ENCODE peak calls at places on chromosome 19, in nine cellular contexts. One of them, this sample, is unnamed.

GRCh38 chr19:9741476-9742171 is 26.9 kb downstream of the ZNF846 start:
- DNase-seq in NB4: no peak
- DNase-seq in tibial nerve: no peak
- DNase-seq in heart left ventricle: no peak
- DNase-seq in ovary: no peak
- DNase-seq in lower leg skin: no peak
- DNase-seq in gastrocnemius medialis: no peak
- DNase-seq in GM12878: no peak
- DNase-seq in breast epithelium: no peak
- DNase-seq in this sample: no peak

GRCh38 chr19:4914736-4915501 is 5.6 kb downstream of the UHRF1 start:
- DNase-seq in gastrocnemius medialis: no peak
- DNase-seq in GM12878: no peak
- DNase-seq in tibial nerve: peak; percentile 25
- DNase-seq in NB4: no peak
- DNase-seq in lower leg skin: peak; percentile 90
- DNase-seq in heart left ventricle: no peak
- DNase-seq in breast epithelium: peak; percentile 59
- DNase-seq in ovary: no peak
- DNase-seq in this sample: peak; percentile 86

GRCh38 chr19:18775586-18776287 is 15.4 kb downstream of the COMP start:
- DNase-seq in gastrocnemius medialis: no peak
- DNase-seq in NB4: no peak
- DNase-seq in tibial nerve: no peak
- DNase-seq in GM12878: no peak
- DNase-seq in heart left ventricle: no peak
- DNase-seq in breast epithelium: no peak
- DNase-seq in ovary: no peak
- DNase-seq in lower leg skin: no peak
- DNase-seq in this sample: peak; percentile 89

GRCh38 chr19:51368366-51369282 is at the start of gene CLDND2:
- DNase-seq in breast epithelium: no peak
- DNase-seq in tibial nerve: no peak
- DNase-seq in heart left ventricle: no peak
- DNase-seq in gastrocnemius medialis: no peak
- DNase-seq in lower leg skin: no peak
- DNase-seq in NB4: peak; percentile 86
- DNase-seq in GM12878: no peak
- DNase-seq in ovary: no peak
- DNase-seq in this sample: no peak

GRCh38 chr19:20247016-20247683 is 80.1 kb downstream of the ZNF486 start:
- DNase-seq in GM12878: no peak
- DNase-seq in tibial nerve: no peak
- DNase-seq in ovary: peak; percentile 52
- DNase-seq in gastrocnemius medialis: no peak
- DNase-seq in breast epithelium: no peak
- DNase-seq in heart left ventricle: no peak
- DNase-seq in lower leg skin: no peak
- DNase-seq in NB4: peak; percentile 48
- DNase-seq in this sample: no peak

GRCh38 chr19:5953680-5954213 is 24.2 kb downstream of the RANBP3 start:
- DNase-seq in tibial nerve: no peak
- DNase-seq in heart left ventricle: no peak
- DNase-seq in ovary: no peak
- DNase-seq in breast epithelium: no peak
- DNase-seq in lower leg skin: no peak
- DNase-seq in GM12878: no peak
- DNase-seq in NB4: no peak
- DNase-seq in gastrocnemius medialis: no peak
- DNase-seq in this sample: no peak

GRCh38 chr19:31127132-31127967 is 221.9 kb downstream of the TSHZ3 start:
- DNase-seq in ovary: peak; percentile 36
- DNase-seq in gastrocnemius medialis: no peak
- DNase-seq in breast epithelium: no peak
- DNase-seq in NB4: no peak
- DNase-seq in lower leg skin: no peak
- DNase-seq in heart left ventricle: no peak
- DNase-seq in GM12878: no peak
- DNase-seq in tibial nerve: no peak
- DNase-seq in this sample: peak; percentile 86

GRCh38 chr19:48674921-48675824 is 2.4 kb upstream of the NTN5 start:
- DNase-seq in tibial nerve: peak; percentile 93
- DNase-seq in lower leg skin: peak; percentile 94
- DNase-seq in breast epithelium: peak; percentile 80
- DNase-seq in ovary: peak; percentile 82
- DNase-seq in NB4: peak; percentile 97
- DNase-seq in GM12878: no peak
- DNase-seq in heart left ventricle: peak; percentile 87
- DNase-seq in gastrocnemius medialis: peak; percentile 78
- DNase-seq in this sample: peak; percentile 85

GRCh38 chr19:52621376-52621775 is 16.8 kb downstream of the ZNF83 start:
- DNase-seq in lower leg skin: peak; percentile 7
- DNase-seq in tibial nerve: no peak
- DNase-seq in gastrocnemius medialis: no peak
- DNase-seq in ovary: no peak
- DNase-seq in GM12878: no peak
- DNase-seq in breast epithelium: no peak
- DNase-seq in heart left ventricle: no peak
- DNase-seq in NB4: no peak
- DNase-seq in this sample: no peak

GRCh38 chr19:40177286-40178070 is 13.7 kb upstream of the MAP3K10 start:
- DNase-seq in heart left ventricle: no peak
- DNase-seq in gastrocnemius medialis: no peak
- DNase-seq in ovary: no peak
- DNase-seq in GM12878: no peak
- DNase-seq in tibial nerve: no peak
- DNase-seq in NB4: no peak
- DNase-seq in lower leg skin: no peak
- DNase-seq in breast epithelium: no peak
- DNase-seq in this sample: no peak

GRCh38 chr19:51417107-51417806 is at the start of gene SIGLEC10:
- DNase-seq in breast epithelium: no peak
- DNase-seq in gastrocnemius medialis: no peak
- DNase-seq in GM12878: no peak
- DNase-seq in heart left ventricle: peak; percentile 41
- DNase-seq in lower leg skin: peak; percentile 85
- DNase-seq in NB4: peak; percentile 93
- DNase-seq in tibial nerve: no peak
- DNase-seq in ovary: no peak
- DNase-seq in this sample: peak; percentile 22

GRCh38 chr19:44757735-44758505 is 9.4 kb downstream of the BCL3 start:
- DNase-seq in lower leg skin: no peak
- DNase-seq in breast epithelium: no peak
- DNase-seq in gastrocnemius medialis: peak; percentile 70
- DNase-seq in GM12878: no peak
- DNase-seq in NB4: no peak
- DNase-seq in heart left ventricle: peak; percentile 92
- DNase-seq in tibial nerve: peak; percentile 62
- DNase-seq in ovary: peak; percentile 67
- DNase-seq in this sample: no peak

GRCh38 chr19:53912653-53913052 is 3.6 kb downstream of the CACNG7 start:
- DNase-seq in breast epithelium: no peak
- DNase-seq in NB4: peak; percentile 28
- DNase-seq in lower leg skin: no peak
- DNase-seq in tibial nerve: no peak
- DNase-seq in gastrocnemius medialis: no peak
- DNase-seq in ovary: no peak
- DNase-seq in heart left ventricle: no peak
- DNase-seq in GM12878: no peak
- DNase-seq in this sample: peak; percentile 70

GRCh38 chr19:55467236-55468053 is 2.9 kb upstream of the C19orf85 start:
- DNase-seq in lower leg skin: no peak
- DNase-seq in GM12878: no peak
- DNase-seq in NB4: peak; percentile 45
- DNase-seq in ovary: peak; percentile 70
- DNase-seq in heart left ventricle: peak; percentile 74
- DNase-seq in gastrocnemius medialis: no peak
- DNase-seq in breast epithelium: no peak
- DNase-seq in tibial nerve: peak; percentile 72
- DNase-seq in this sample: peak; percentile 93

GRCh38 chr19:2261438-2262172 is 5.4 kb upstream of the JSRP1 start:
- DNase-seq in ovary: no peak
- DNase-seq in gastrocnemius medialis: no peak
- DNase-seq in heart left ventricle: no peak
- DNase-seq in NB4: peak; percentile 64
- DNase-seq in GM12878: no peak
- DNase-seq in tibial nerve: peak; percentile 43
- DNase-seq in breast epithelium: no peak
- DNase-seq in lower leg skin: no peak
- DNase-seq in this sample: no peak

GRCh38 chr19:47267350-47267759 is 7.3 kb upstream of the INAFM1 start:
- DNase-seq in lower leg skin: no peak
- DNase-seq in heart left ventricle: no peak
- DNase-seq in NB4: no peak
- DNase-seq in ovary: no peak
- DNase-seq in tibial nerve: no peak
- DNase-seq in breast epithelium: no peak
- DNase-seq in GM12878: no peak
- DNase-seq in gastrocnemius medialis: peak; percentile 72
- DNase-seq in this sample: no peak
- TF ChIP-seq POLR2A in lower leg skin: no peak
- TF ChIP-seq POLR2A in heart left ventricle: no peak
- TF ChIP-seq POLR2A in NB4: no peak
- TF ChIP-seq POLR2A in ovary: no peak
- TF ChIP-seq POLR2A in tibial nerve: no peak
- TF ChIP-seq POLR2A in breast epithelium: no peak
- TF ChIP-seq POLR2A in GM12878: peak; percentile 12
- TF ChIP-seq POLR2A in gastrocnemius medialis: no peak
- TF ChIP-seq POLR2A in this sample: no peak

GRCh38 chr19:36687214-36688056 is at the start of gene ZNF567:
- DNase-seq in gastrocnemius medialis: peak; percentile 96
- DNase-seq in lower leg skin: peak; percentile 99
- DNase-seq in NB4: peak; percentile 92
- DNase-seq in breast epithelium: peak; percentile 97
- DNase-seq in ovary: peak; percentile 96
- DNase-seq in heart left ventricle: peak; percentile 99
- DNase-seq in GM12878: peak; percentile 76
- DNase-seq in tibial nerve: peak; percentile 97
- DNase-seq in this sample: peak; percentile 98
- TF ChIP-seq POLR2A in gastrocnemius medialis: peak; percentile 74
- TF ChIP-seq POLR2A in lower leg skin: no peak
- TF ChIP-seq POLR2A in NB4: peak; percentile 69
- TF ChIP-seq POLR2A in breast epithelium: peak; percentile 29
- TF ChIP-seq POLR2A in ovary: peak; percentile 31
- TF ChIP-seq POLR2A in heart left ventricle: peak; percentile 89
- TF ChIP-seq POLR2A in GM12878: peak; percentile 95
- TF ChIP-seq POLR2A in tibial nerve: peak; percentile 43
- TF ChIP-seq POLR2A in this sample: peak; percentile 89

GRCh38 chr19:29635963-29636362 is 29.3 kb upstream of the PLEKHF1 start:
- DNase-seq in breast epithelium: no peak
- DNase-seq in gastrocnemius medialis: no peak
- DNase-seq in ovary: no peak
- DNase-seq in GM12878: no peak
- DNase-seq in tibial nerve: no peak
- DNase-seq in NB4: no peak
- DNase-seq in lower leg skin: no peak
- DNase-seq in heart left ventricle: no peak
- DNase-seq in this sample: no peak
- TF ChIP-seq POLR2A in breast epithelium: no peak
- TF ChIP-seq POLR2A in gastrocnemius medialis: no peak
- TF ChIP-seq POLR2A in ovary: no peak
- TF ChIP-seq POLR2A in GM12878: no peak
- TF ChIP-seq POLR2A in tibial nerve: no peak
- TF ChIP-seq POLR2A in NB4: no peak
- TF ChIP-seq POLR2A in lower leg skin: no peak
- TF ChIP-seq POLR2A in heart left ventricle: no peak
- TF ChIP-seq POLR2A in this sample: no peak

DNA sequence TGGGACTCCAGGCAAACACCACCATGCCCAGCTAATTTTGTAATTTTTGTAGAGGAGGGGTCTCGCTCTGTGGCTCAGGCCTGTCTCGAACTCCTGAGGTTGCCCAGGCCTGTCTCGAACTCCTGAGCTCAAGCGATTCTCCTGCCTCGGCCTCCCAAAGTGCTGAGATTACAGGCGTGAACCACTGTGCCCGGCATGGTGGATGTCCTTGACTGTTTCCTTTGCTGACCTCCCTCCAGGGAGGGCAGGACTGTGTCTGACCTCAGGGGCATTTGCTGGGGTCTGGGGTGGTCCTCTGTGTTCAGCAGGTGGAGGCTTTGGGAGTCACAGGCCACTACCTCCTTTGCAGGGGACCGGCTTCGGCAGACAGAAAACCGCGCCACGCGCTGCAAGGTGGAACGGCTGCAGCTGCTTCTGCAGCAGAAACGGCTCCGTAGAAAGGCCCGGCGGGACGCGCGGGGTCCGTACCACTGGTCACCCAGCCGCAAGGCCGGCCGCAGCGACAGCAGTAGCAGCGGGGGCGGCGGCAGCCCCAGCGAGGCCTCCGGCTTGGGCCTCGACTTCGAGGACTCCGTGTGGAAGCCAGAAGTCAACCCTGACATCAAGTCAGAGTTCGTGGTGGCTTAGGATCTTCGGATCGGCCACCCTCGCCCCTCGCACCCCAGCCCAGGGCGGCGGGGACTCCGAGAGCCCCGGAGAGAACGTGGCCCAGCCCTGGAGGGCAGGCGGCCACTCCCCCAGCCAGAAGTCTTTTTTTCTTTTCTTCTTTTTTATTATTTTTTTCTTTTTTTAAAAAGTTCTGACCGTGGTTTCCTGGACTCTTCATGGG is 8.5 kb downstream of the MIDN start:
- DNase-seq in heart left ventricle: no peak
- DNase-seq in breast epithelium: no peak
- DNase-seq in tibial nerve: no peak
- DNase-seq in lower leg skin: no peak
- DNase-seq in ovary: no peak
- DNase-seq in gastrocnemius medialis: no peak
- DNase-seq in NB4: no peak
- DNase-seq in GM12878: no peak
- DNase-seq in this sample: no peak
- TF ChIP-seq POLR2A in heart left ventricle: no peak
- TF ChIP-seq POLR2A in breast epithelium: no peak
- TF ChIP-seq POLR2A in tibial nerve: no peak
- TF ChIP-seq POLR2A in lower leg skin: no peak
- TF ChIP-seq POLR2A in ovary: no peak
- TF ChIP-seq POLR2A in gastrocnemius medialis: no peak
- TF ChIP-seq POLR2A in NB4: no peak
- TF ChIP-seq POLR2A in GM12878: no peak
- TF ChIP-seq POLR2A in this sample: no peak

GRCh38 chr19:58096884-58097283 is 1.1 kb downstream of the ZSCAN18 start:
- DNase-seq in GM12878: no peak
- DNase-seq in tibial nerve: no peak
- DNase-seq in gastrocnemius medialis: no peak
- DNase-seq in heart left ventricle: no peak
- DNase-seq in breast epithelium: no peak
- DNase-seq in NB4: no peak
- DNase-seq in ovary: no peak
- DNase-seq in lower leg skin: no peak
- DNase-seq in this sample: no peak
- TF ChIP-seq POLR2A in GM12878: no peak
- TF ChIP-seq POLR2A in tibial nerve: no peak
- TF ChIP-seq POLR2A in gastrocnemius medialis: no peak
- TF ChIP-seq POLR2A in heart left ventricle: no peak
- TF ChIP-seq POLR2A in breast epithelium: no peak
- TF ChIP-seq POLR2A in NB4: no peak
- TF ChIP-seq POLR2A in ovary: no peak
- TF ChIP-seq POLR2A in lower leg skin: no peak
- TF ChIP-seq POLR2A in this sample: no peak

This sample was measured in H54.